ENCODE peak calls at places on chromosomes 7 and 10, in eight cellular contexts. L, Q, F, Y, V, N, J and X are unnamed samples.

GRCh38 chr10:32073676-32074075 is 17.5 kb upstream of the KIF5B start:
- DNase-seq in L (no peak), Q (no peak), F (no peak), Y (no peak), V (no peak), N (peak; percentile 18), J (no peak), X (no peak)

GRCh38 chr10:127353544-127353943 is 157.2 kb upstream of the INSYN2A start:
- DNase-seq in L (no peak), Q (no peak), F (no peak), Y (no peak), V (no peak), N (no peak), J (no peak), X (no peak)

GRCh38 chr10:122782911-122783310 is 62.7 kb downstream of the CUZD1 start:
- DNase-seq in L (no peak), Q (no peak), F (no peak), Y (no peak), V (no peak), N (no peak), J (no peak), X (no peak)

GRCh38 chr7:148962823-148963582 is 65.3 kb downstream of the PDIA4 start:
- DNase-seq in L (peak; percentile 67), Q (peak; percentile 73), F (peak; percentile 70), Y (peak; percentile 64), V (peak; percentile 60), N (peak; percentile 67), J (peak; percentile 70), X (no peak)

GRCh38 chr7:801940-802364 is 30.3 kb upstream of the SUN1 start:
- DNase-seq in L (peak; percentile 77), Q (peak; percentile 67), F (peak; percentile 68), Y (peak; percentile 52), V (no peak), N (no peak), J (peak; percentile 69), X (no peak)

GRCh38 chr7:66583696-66584095 is 45.0 kb upstream of the KCTD7 start:
- DNase-seq in L (no peak), Q (no peak), F (no peak), Y (no peak), V (no peak), N (no peak), J (no peak), X (no peak)

GRCh38 chr7:25951414-25952276 is 200.4 kb upstream of the NFE2L3 start:
- DNase-seq in L (peak; percentile 37), Q (no peak), F (peak; percentile 19), Y (no peak), V (no peak), N (no peak), J (peak; percentile 46), X (peak; percentile 86)

GRCh38 chr10:74859546-74859945 is 33.1 kb downstream of the KAT6B start:
- DNase-seq in L (no peak), Q (no peak), F (no peak), Y (no peak), V (no peak), N (no peak), J (no peak), X (no peak)

GRCh38 chr10:115711306-115711705 is 561.7 kb downstream of the GFRA1 start:
- DNase-seq in L (no peak), Q (no peak), F (no peak), Y (no peak), V (no peak), N (no peak), J (no peak), X (no peak)

GRCh38 chr7:45402480-45403218 is 171.5 kb upstream of the ADCY1 start:
- DNase-seq in L (no peak), Q (no peak), F (no peak), Y (peak; percentile 25), V (no peak), N (peak; percentile 31), J (no peak), X (no peak)

GRCh38 chr7:15921576-15921975 is 235.1 kb upstream of the MEOX2 start:
- DNase-seq in L (no peak), Q (no peak), F (no peak), Y (no peak), V (no peak), N (peak; percentile 54), J (no peak), X (no peak)

GRCh38 chr10:43394868-43395267 is 14.1 kb downstream of the HNRNPF start:
- DNase-seq in L (no peak), Q (no peak), F (no peak), Y (no peak), V (no peak), N (no peak), J (no peak), X (no peak)

GRCh38 chr10:43398939-43399871 is 9.8 kb downstream of the HNRNPF start:
- DNase-seq in L (no peak), Q (no peak), F (no peak), Y (no peak), V (no peak), N (peak; percentile 72), J (no peak), X (no peak)

GRCh38 chr10:43395571-43396060 is 13.4 kb downstream of the HNRNPF start:
- DNase-seq in L (peak; percentile 51), Q (no peak), F (peak; percentile 21), Y (no peak), V (no peak), N (peak; percentile 28), J (no peak), X (peak; percentile 49)

GRCh38 chr10:43396061-43396927 is 12.7 kb downstream of the HNRNPF start:
- DNase-seq in L (peak; percentile 86), Q (peak; percentile 85), F (peak; percentile 76), Y (peak; percentile 49), V (no peak), N (peak; percentile 58), J (peak; percentile 77), X (peak; percentile 62)

DNA sequence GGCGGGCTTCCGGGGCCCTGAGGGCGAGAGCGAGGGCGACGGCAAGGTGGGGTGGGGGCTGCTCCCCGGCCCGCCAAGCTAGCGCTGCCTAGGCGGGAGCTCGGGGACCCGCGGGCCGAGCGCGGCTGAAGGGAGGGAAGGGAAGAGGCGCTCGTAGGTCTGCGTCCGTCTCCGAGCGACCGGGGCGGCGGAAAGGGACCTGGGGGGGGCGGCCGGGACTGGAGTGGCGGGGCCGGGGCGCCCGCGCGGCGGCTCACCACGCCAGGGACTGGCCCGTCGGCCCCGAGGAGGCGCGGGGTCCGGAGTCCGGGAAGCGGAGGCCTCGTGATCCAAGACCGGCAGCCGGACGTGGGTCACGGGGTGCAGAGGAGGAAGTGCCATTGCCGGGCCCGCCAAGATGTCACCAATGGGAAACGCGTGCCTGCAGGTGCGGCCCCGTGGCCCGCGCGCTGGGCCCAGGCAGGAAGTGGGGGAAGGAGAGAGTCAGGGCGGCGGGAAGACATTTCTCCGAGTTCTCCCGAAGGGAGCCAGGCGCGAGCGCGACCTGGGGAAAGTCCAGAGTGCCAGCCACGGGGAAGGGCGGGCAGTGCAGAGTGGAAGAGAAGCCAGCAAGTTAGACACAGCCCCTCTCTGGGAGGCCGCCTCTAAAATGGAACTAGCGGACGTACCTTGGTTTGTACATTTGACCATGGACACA is 11.9 kb downstream of the HNRNPF start:
- DNase-seq in L (peak; percentile 80), Q (peak; percentile 95), F (peak; percentile 72), Y (peak; percentile 80), V (peak; percentile 76), N (peak; percentile 72), J (peak; percentile 88), X (peak; percentile 98)
- TF ChIP-seq POLR2A in L (peak; percentile 52), Q (peak; percentile 83), F (peak; percentile 53), Y (peak; percentile 68), V (no peak), N (peak; percentile 61), J (peak; percentile 55), X (no peak)

GRCh38 chr7:127250312-127251047 is 2.3 kb downstream of the GRM8 start:
- DNase-seq in L (no peak), Q (no peak), F (no peak), Y (no peak), V (no peak), N (no peak), J (no peak), X (no peak)

GRCh38 chr7:127252736-127253288 is at the start of gene GRM8:
- DNase-seq in L (peak; percentile 69), Q (peak; percentile 47), F (peak; percentile 52), Y (peak; percentile 15), V (no peak), N (peak; percentile 22), J (peak; percentile 29), X (no peak)

GRCh38 chr7:127251458-127252379 is 1.0 kb downstream of the GRM8 start:
- DNase-seq in L (peak; percentile 17), Q (peak; percentile 48), F (no peak), Y (no peak), V (no peak), N (no peak), J (peak; percentile 12), X (no peak)

GRCh38 chr7:127252380-127252718 is 392 bp downstream of the GRM8 start:
- DNase-seq in L (no peak), Q (no peak), F (no peak), Y (no peak), V (no peak), N (no peak), J (no peak), X (no peak)

DNA sequence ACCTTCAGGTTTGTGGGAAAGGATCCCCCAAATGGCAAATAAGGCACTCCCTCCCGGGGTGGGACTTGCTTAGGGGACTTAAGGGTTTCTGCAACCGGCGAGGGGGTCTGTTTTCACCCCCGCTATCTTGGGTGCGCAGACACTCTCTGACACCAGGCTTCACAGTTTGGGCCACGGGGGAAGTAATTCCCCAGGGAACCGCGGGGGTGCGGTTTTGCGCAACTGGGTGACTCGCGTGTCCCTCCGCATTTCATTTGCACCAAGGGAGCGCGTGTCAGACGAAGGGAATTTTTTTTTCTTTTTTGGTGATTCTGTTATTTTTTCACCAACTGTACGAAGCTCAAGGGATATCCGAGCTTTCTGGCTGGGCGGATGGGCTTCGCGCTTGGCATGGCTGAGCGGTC is 1.7 kb downstream of the GRM8 start:
- DNase-seq in L (peak; percentile 15), Q (no peak), F (no peak), Y (no peak), V (no peak), N (no peak), J (no peak), X (no peak)
- H3K4me3 ChIP-seq in L (no peak overlapping the region), Q (peak overlapping the region; percentile 57), F (peak overlapping the region; percentile 57), Y (peak overlapping the region; percentile 64), V (no peak overlapping the region), N (no peak overlapping the region), J (no peak overlapping the region), X (no peak overlapping the region)

GRCh38 chr7:100358857-100359212 is 918 bp downstream of the PILRB start:
- DNase-seq in L (no peak), Q (no peak), F (no peak), Y (no peak), V (no peak), N (no peak), J (no peak), X (no peak)
- TF ChIP-seq POLR2A in L (no peak), Q (no peak), F (no peak), Y (no peak), V (no peak), N (no peak), J (no peak), X (no peak)

GRCh38 chr7:69527706-69528105 is 70.6 kb upstream of the AUTS2 start:
- DNase-seq in L (no peak), Q (no peak), F (no peak), Y (no peak), V (no peak), N (no peak), J (no peak), X (no peak)
- H3K4me3 ChIP-seq in L (no peak overlapping the region), Q (no peak overlapping the region), F (no peak overlapping the region), Y (no peak overlapping the region), V (no peak overlapping the region), N (no peak overlapping the region), J (no peak overlapping the region), X (no peak overlapping the region)